ENCODE peak calls at places on chromosomes 16 and 17, in six cellular contexts. One of them, this sample, is unnamed. For H3K27me3 and H3K4me1, the result is how much of the 10 kb centered on the place peaks cover.

GRCh38 chr16:66899945-66900688 is 18.6 kb downstream of the CDH16 start:
- DNase-seq in upper lobe of right lung: peak
- DNase-seq in left lung: peak
- DNase-seq in GM12878: no peak
- DNase-seq in ascending aorta: no peak
- DNase-seq in NT2/D1: peak
- DNase-seq in this sample: peak

GRCh38 chr17:5783851-5784250 is 199.5 kb upstream of the NLRP1 start:
- DNase-seq in NT2/D1: no peak
- DNase-seq in GM12878: no peak
- DNase-seq in left lung: no peak
- DNase-seq in upper lobe of right lung: no peak
- DNase-seq in ascending aorta: no peak
- DNase-seq in this sample: no peak

GRCh38 chr16:89422905-89423630 is 67.3 kb downstream of the ANKRD11 start:
- DNase-seq in NT2/D1: no peak
- DNase-seq in left lung: no peak
- DNase-seq in GM12878: peak
- DNase-seq in upper lobe of right lung: no peak
- DNase-seq in ascending aorta: no peak
- DNase-seq in this sample: no peak

GRCh38 chr16:27748868-27749546 is 199.1 kb downstream of the KATNIP start:
- DNase-seq in ascending aorta: no peak
- DNase-seq in GM12878: peak
- DNase-seq in upper lobe of right lung: no peak
- DNase-seq in left lung: peak
- DNase-seq in NT2/D1: peak
- DNase-seq in this sample: no peak

GRCh38 chr17:80931421-80932265 is 60.0 kb upstream of the CHMP6 start:
- DNase-seq in upper lobe of right lung: peak
- DNase-seq in left lung: no peak
- DNase-seq in ascending aorta: no peak
- DNase-seq in NT2/D1: peak
- DNase-seq in GM12878: no peak
- DNase-seq in this sample: no peak

GRCh38 chr16:27405546-27406451 is 3.8 kb downstream of the IL21R start:
- DNase-seq in upper lobe of right lung: no peak
- DNase-seq in NT2/D1: no peak
- DNase-seq in left lung: no peak
- DNase-seq in ascending aorta: no peak
- DNase-seq in GM12878: no peak
- DNase-seq in this sample: no peak

GRCh38 chr16:57893217-57893558 is 77.7 kb downstream of the CNGB1 start:
- DNase-seq in left lung: no peak
- DNase-seq in NT2/D1: no peak
- DNase-seq in upper lobe of right lung: no peak
- DNase-seq in ascending aorta: no peak
- DNase-seq in GM12878: no peak
- DNase-seq in this sample: no peak

GRCh38 chr17:44221862-44222111 is 2.3 kb upstream of the UBTF start:
- DNase-seq in left lung: no peak
- DNase-seq in GM12878: no peak
- DNase-seq in NT2/D1: no peak
- DNase-seq in upper lobe of right lung: peak
- DNase-seq in ascending aorta: no peak
- DNase-seq in this sample: no peak

GRCh38 chr16:68421076-68421475 is 27.2 kb downstream of the SMPD3 start:
- DNase-seq in ascending aorta: no peak
- DNase-seq in upper lobe of right lung: no peak
- DNase-seq in NT2/D1: no peak
- DNase-seq in left lung: peak
- DNase-seq in GM12878: no peak
- DNase-seq in this sample: no peak

GRCh38 chr16:1580956-1581355 is 30.9 kb downstream of the IFT140 start:
- DNase-seq in left lung: no peak
- DNase-seq in NT2/D1: no peak
- DNase-seq in ascending aorta: no peak
- DNase-seq in upper lobe of right lung: no peak
- DNase-seq in GM12878: no peak
- DNase-seq in this sample: no peak

GRCh38 chr17:47694818-47695663 is 1.1 kb downstream of the TBKBP1 start:
- DNase-seq in GM12878: no peak
- DNase-seq in left lung: peak
- DNase-seq in NT2/D1: no peak
- DNase-seq in ascending aorta: no peak
- DNase-seq in upper lobe of right lung: peak
- DNase-seq in this sample: peak

GRCh38 chr16:88022076-88023042 is 71.1 kb downstream of the BANP start:
- DNase-seq in ascending aorta: no peak
- DNase-seq in GM12878: no peak
- DNase-seq in upper lobe of right lung: peak
- DNase-seq in NT2/D1: no peak
- DNase-seq in left lung: no peak
- DNase-seq in this sample: no peak

GRCh38 chr17:77163521-77164280 is 22.9 kb downstream of the SEC14L1 start:
- DNase-seq in ascending aorta: no peak
- DNase-seq in NT2/D1: no peak
- DNase-seq in upper lobe of right lung: no peak
- DNase-seq in GM12878: no peak
- DNase-seq in left lung: no peak
- DNase-seq in this sample: no peak

GRCh38 chr17:73910216-73910615 is 266.0 kb upstream of the SDK2 start:
- DNase-seq in NT2/D1: no peak
- DNase-seq in left lung: no peak
- DNase-seq in ascending aorta: no peak
- DNase-seq in GM12878: no peak
- DNase-seq in upper lobe of right lung: no peak
- DNase-seq in this sample: no peak

GRCh38 chr17:73902416-73903181 is 258.4 kb upstream of the SDK2 start:
- DNase-seq in left lung: no peak
- DNase-seq in NT2/D1: peak
- DNase-seq in GM12878: no peak
- DNase-seq in upper lobe of right lung: no peak
- DNase-seq in ascending aorta: no peak
- DNase-seq in this sample: no peak

GRCh38 chr17:73907601-73907910 is 263.3 kb upstream of the SDK2 start:
- DNase-seq in GM12878: no peak
- DNase-seq in ascending aorta: no peak
- DNase-seq in upper lobe of right lung: no peak
- DNase-seq in NT2/D1: no peak
- DNase-seq in left lung: no peak
- DNase-seq in this sample: no peak

GRCh38 chr17:73909156-73909555 is 264.9 kb upstream of the SDK2 start:
- DNase-seq in upper lobe of right lung: no peak
- DNase-seq in left lung: no peak
- DNase-seq in GM12878: no peak
- DNase-seq in NT2/D1: no peak
- DNase-seq in ascending aorta: no peak
- DNase-seq in this sample: no peak

GRCh38 chr17:73906896-73907600 is 262.8 kb upstream of the SDK2 start:
- DNase-seq in upper lobe of right lung: no peak
- DNase-seq in NT2/D1: no peak
- DNase-seq in ascending aorta: no peak
- DNase-seq in left lung: no peak
- DNase-seq in GM12878: no peak
- DNase-seq in this sample: no peak
- H3K27me3 ChIP-seq in upper lobe of right lung: under half
- H3K27me3 ChIP-seq in NT2/D1: half or more
- H3K27me3 ChIP-seq in ascending aorta: under half
- H3K27me3 ChIP-seq in left lung: half or more
- H3K27me3 ChIP-seq in GM12878: under half
- H3K27me3 ChIP-seq in this sample: under half

GRCh38 chr17:29079887-29080286 is 36.9 kb downstream of the PIPOX start:
- DNase-seq in ascending aorta: no peak
- DNase-seq in left lung: no peak
- DNase-seq in GM12878: no peak
- DNase-seq in NT2/D1: no peak
- DNase-seq in upper lobe of right lung: no peak
- DNase-seq in this sample: no peak

GRCh38 chr17:29080323-29080722 is 37.4 kb downstream of the PIPOX start:
- DNase-seq in left lung: no peak
- DNase-seq in NT2/D1: no peak
- DNase-seq in ascending aorta: no peak
- DNase-seq in GM12878: no peak
- DNase-seq in upper lobe of right lung: peak
- DNase-seq in this sample: no peak

GRCh38 chr17:29086628-29087332 is 43.8 kb downstream of the PIPOX start:
- DNase-seq in GM12878: no peak
- DNase-seq in left lung: no peak
- DNase-seq in upper lobe of right lung: no peak
- DNase-seq in NT2/D1: peak
- DNase-seq in ascending aorta: no peak
- DNase-seq in this sample: no peak

GRCh38 chr17:29085223-29085622 is 42.3 kb downstream of the PIPOX start:
- DNase-seq in ascending aorta: no peak
- DNase-seq in upper lobe of right lung: no peak
- DNase-seq in NT2/D1: no peak
- DNase-seq in left lung: no peak
- DNase-seq in GM12878: no peak
- DNase-seq in this sample: no peak

DNA sequence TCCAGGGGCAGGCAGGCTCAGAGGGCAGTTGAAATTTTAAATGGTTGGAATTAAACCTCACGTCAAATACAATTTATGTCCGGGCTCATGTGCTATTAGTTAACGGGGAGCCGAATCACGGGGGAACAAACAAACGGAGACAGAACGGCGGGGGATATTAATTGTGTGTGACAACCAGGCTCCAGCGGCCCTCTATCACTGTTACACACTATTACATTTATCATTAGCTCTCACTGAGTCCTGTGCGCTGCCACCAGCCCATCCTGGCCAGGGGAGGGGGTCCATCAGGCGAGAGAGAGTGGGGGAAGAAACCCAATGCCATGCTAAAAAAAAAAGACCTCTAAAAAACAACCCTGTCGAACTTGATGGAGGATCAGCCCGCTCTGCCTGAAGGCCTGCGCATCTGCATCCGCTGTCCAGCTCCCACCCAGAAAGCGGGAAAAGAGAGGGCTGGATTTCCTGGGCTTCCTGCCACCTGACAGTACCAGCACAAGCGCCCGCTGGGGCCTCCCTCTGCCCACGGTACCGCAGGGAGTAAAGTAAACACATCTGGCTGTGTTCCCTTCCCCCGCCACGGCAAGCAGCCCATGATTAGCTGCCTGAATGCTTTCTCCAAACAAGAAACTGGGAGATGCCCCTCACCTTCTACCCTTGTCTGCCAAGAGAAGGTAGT is 41.7 kb downstream of the PIPOX start:
- DNase-seq in ascending aorta: no peak
- DNase-seq in GM12878: no peak
- DNase-seq in upper lobe of right lung: no peak
- DNase-seq in left lung: no peak
- DNase-seq in NT2/D1: no peak
- DNase-seq in this sample: peak
- H3K4me1 ChIP-seq in ascending aorta: under half
- H3K4me1 ChIP-seq in GM12878: under half
- H3K4me1 ChIP-seq in upper lobe of right lung: under half
- H3K4me1 ChIP-seq in left lung: under half
- H3K4me1 ChIP-seq in NT2/D1: under half
- H3K4me1 ChIP-seq in this sample: under half

GRCh38 chr16:54935411-54936085 is 4.9 kb downstream of the IRX5 start:
- DNase-seq in ascending aorta: no peak
- DNase-seq in upper lobe of right lung: no peak
- DNase-seq in left lung: no peak
- DNase-seq in GM12878: no peak
- DNase-seq in NT2/D1: no peak
- DNase-seq in this sample: no peak
- H3K27me3 ChIP-seq in ascending aorta: under half
- H3K27me3 ChIP-seq in upper lobe of right lung: half or more
- H3K27me3 ChIP-seq in left lung: half or more
- H3K27me3 ChIP-seq in GM12878: under half
- H3K27me3 ChIP-seq in NT2/D1: half or more
- H3K27me3 ChIP-seq in this sample: half or more

DNA sequence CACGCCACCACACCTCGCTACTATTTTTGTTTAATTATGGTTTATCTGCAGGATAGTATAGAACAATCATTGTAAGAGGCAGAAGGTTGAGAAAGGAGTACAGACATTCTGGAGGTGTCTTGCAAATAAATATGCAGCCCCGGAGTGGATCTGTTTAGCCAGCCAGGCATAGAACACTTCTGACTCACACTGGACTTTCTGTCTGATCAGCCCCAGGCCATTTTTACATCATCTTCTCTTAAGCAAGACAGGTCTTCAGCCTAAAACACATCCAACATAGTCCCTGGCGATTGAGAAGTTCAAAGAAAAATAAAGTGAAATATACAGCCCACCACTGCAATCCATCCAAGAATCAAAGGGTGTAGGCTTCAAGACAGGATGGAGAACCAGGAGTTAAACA is 81.4 kb downstream of the XYLT1 start:
- DNase-seq in NT2/D1: no peak
- DNase-seq in upper lobe of right lung: no peak
- DNase-seq in ascending aorta: no peak
- DNase-seq in GM12878: no peak
- DNase-seq in left lung: no peak
- DNase-seq in this sample: no peak
- H3K4me1 ChIP-seq in NT2/D1: under half
- H3K4me1 ChIP-seq in upper lobe of right lung: under half
- H3K4me1 ChIP-seq in ascending aorta: under half
- H3K4me1 ChIP-seq in GM12878: under half
- H3K4me1 ChIP-seq in left lung: under half
- H3K4me1 ChIP-seq in this sample: under half

DNA sequence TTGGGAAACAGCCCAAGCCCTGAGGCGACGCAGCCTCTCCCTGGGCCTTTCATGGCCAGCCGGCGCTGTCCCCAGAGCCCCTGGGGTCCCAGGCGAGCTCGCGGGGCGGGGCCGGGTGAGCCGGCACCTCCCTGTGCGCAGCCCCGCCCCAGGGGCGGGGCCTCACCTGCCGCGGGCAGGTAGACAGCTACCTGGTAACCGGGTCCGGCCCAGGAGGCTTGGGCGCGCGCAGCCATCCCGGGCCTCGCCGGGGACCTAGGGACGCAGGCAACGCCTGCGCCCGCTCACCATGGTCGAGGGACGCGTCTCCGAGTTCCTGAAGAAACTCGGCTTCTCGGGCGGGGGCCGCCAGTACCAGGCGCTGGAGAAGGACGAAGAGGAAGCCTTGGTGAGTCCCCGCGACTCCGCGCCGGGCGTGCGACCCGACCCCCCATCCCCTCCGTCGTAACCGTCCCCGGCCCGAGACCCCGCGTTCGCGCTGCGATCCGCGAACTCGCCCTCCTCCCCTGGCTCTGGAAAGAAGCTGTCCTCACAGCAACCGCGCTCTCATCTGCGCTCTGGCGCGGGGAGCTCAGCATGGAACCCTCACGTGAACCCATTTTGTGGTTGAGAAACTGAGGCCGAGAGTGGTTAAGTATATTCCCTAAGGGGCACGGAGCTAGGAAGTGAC is at the start of gene ATP2C2:
- DNase-seq in upper lobe of right lung: peak
- DNase-seq in GM12878: no peak
- DNase-seq in left lung: peak
- DNase-seq in ascending aorta: no peak
- DNase-seq in NT2/D1: no peak
- DNase-seq in this sample: no peak
- H3K27me3 ChIP-seq in upper lobe of right lung: under half
- H3K27me3 ChIP-seq in GM12878: under half
- H3K27me3 ChIP-seq in left lung: under half
- H3K27me3 ChIP-seq in ascending aorta: under half
- H3K27me3 ChIP-seq in NT2/D1: half or more
- H3K27me3 ChIP-seq in this sample: under half